ENCODE peak calls at places on chromosomes 7 and 10, in four cellular contexts. F is NCI-H1092, R is T follicular helper cell, H is pulmonary artery endothelial cell. S is an unnamed sample.
A peak's percentile ranks its signal among the peaks of the same experiment; 100 is the strongest.

GRCh38 chr7:125599387-125599786 is 669.8 kb upstream of the POT1 start:
- DNase-seq in R (no peak), H (no peak), F (no peak), S (no peak)

GRCh38 chr7:25857376-25858067 is 294.5 kb upstream of the NFE2L3 start:
- DNase-seq in R (no peak), F (peak; percentile 96), H (no peak), S (no peak)

GRCh38 chr7:144027070-144027469 is 21.7 kb upstream of the OR2A5 start:
- DNase-seq in F (peak; percentile 22), H (no peak), R (no peak), S (no peak)

GRCh38 chr10:30788307-30788706 is 158.8 kb upstream of the LYZL2 start:
- DNase-seq in H (peak; percentile 44), F (no peak), R (no peak), S (no peak)

GRCh38 chr10:102467971-102468438 is 16.7 kb upstream of the C10orf95 start:
- DNase-seq in H (no peak), F (no peak), R (no peak), S (no peak)

GRCh38 chr10:101066890-101067355 is 5.1 kb downstream of the KAZALD1 start:
- DNase-seq in R (no peak), H (no peak), F (no peak), S (no peak)

GRCh38 chr10:22612316-22612715 is 102.1 kb downstream of the PIP4K2A start:
- DNase-seq in R (peak; percentile 16), H (no peak), F (no peak), S (no peak)

GRCh38 chr10:63657812-63658211 is 136.6 kb downstream of the REEP3 start:
- DNase-seq in H (no peak), F (no peak), R (no peak), S (no peak)

GRCh38 chr7:128102490-128103291 is 71.5 kb upstream of the LRRC4 start:
- DNase-seq in H (no peak), R (no peak), F (no peak), S (no peak)

GRCh38 chr10:47315426-47315825 is 6.8 kb upstream of the GDF2 start:
- DNase-seq in R (no peak), F (no peak), H (no peak), S (no peak)

GRCh38 chr7:149753370-149754233 is 19.8 kb downstream of the ZNF467 start:
- DNase-seq in F (no peak), R (no peak), H (no peak), S (no peak)